ENCODE peak calls at places on chromosome 13, in seven cellular contexts. H is AG04450, C is Peyer's patch, I is uterus, W is AG09309, Z is endothelial cell, Y is WTC11. O is an unnamed sample.

GRCh38 chr13:110517505-110518149 is 43.9 kb downstream of the RAB20 start:
- DNase-seq in Y (no peak), I (no peak), W (no peak), C (no peak), H (no peak), Z (no peak), O (no peak)

GRCh38 chr13:77299587-77299986 is 27.3 kb downstream of the MYCBP2 start:
- DNase-seq in Z (no peak), W (no peak), H (no peak), C (no peak), I (no peak), Y (no peak), O (no peak)

GRCh38 chr13:113654591-113655357 is 3.2 kb downstream of the ATP4B start:
- DNase-seq in H (no peak), Z (no peak), C (no peak), I (peak; percentile 7), Y (peak; percentile 6), W (no peak), O (peak; percentile 48)

GRCh38 chr13:25207291-25207690 is 35.2 kb upstream of the AMER2 start:
- DNase-seq in C (no peak), W (no peak), Y (no peak), H (no peak), Z (no peak), I (no peak), O (no peak)

GRCh38 chr13:77136902-77137420 is 110.0 kb upstream of the FBXL3 start:
- DNase-seq in Z (no peak), I (no peak), H (peak; percentile 82), C (no peak), W (no peak), Y (no peak), O (no peak)

GRCh38 chr13:29165840-29166239 is 345.7 kb downstream of the MTUS2 start:
- DNase-seq in C (no peak), W (no peak), Y (no peak), H (no peak), I (no peak), Z (no peak), O (no peak)

GRCh38 chr13:27388236-27388635 is 36.2 kb upstream of the GTF3A start:
- DNase-seq in H (no peak), W (no peak), Z (no peak), Y (no peak), I (no peak), C (no peak), O (no peak)

GRCh38 chr13:31468114-31468902 is 268.5 kb downstream of the B3GLCT start:
- DNase-seq in Z (no peak), Y (no peak), W (no peak), I (no peak), C (no peak), H (no peak), O (no peak)

GRCh38 chr13:48501705-48502104 is 31.2 kb downstream of the RCBTB2 start:
- DNase-seq in W (no peak), C (no peak), I (no peak), Y (no peak), H (no peak), Z (no peak), O (no peak)

GRCh38 chr13:109333893-109334651 is 452.3 kb downstream of the IRS2 start:
- DNase-seq in C (no peak), Z (no peak), W (no peak), H (no peak), Y (no peak), I (no peak), O (no peak)

GRCh38 chr13:85347251-85347650 is 452.0 kb downstream of the SLITRK6 start:
- DNase-seq in H (peak; percentile 2), Y (no peak), Z (no peak), I (no peak), W (no peak), C (no peak), O (no peak)

GRCh38 chr13:39317284-39317683 is 279.0 kb downstream of the NHLRC3 start:
- DNase-seq in H (peak; percentile 7), W (no peak), Z (no peak), I (peak; percentile 57), Y (no peak), C (no peak), O (peak; percentile 72)

GRCh38 chr13:33543631-33544030 is 258.1 kb upstream of the STARD13 start:
- DNase-seq in I (no peak), W (no peak), Y (no peak), Z (no peak), H (no peak), C (no peak), O (no peak)

GRCh38 chr13:109945206-109945960 is 159.0 kb upstream of the IRS2 start:
- DNase-seq in W (peak; percentile 59), Z (no peak), H (peak; percentile 7), Y (no peak), C (no peak), I (no peak), O (no peak)

GRCh38 chr13:34340534-34340933 is 522.6 kb downstream of the RFC3 start:
- DNase-seq in W (no peak), I (no peak), Y (no peak), C (no peak), H (no peak), Z (no peak), O (no peak)

GRCh38 chr13:109198585-109198984 is 569.2 kb downstream of the MYO16 start:
- DNase-seq in Y (no peak), W (no peak), C (no peak), I (no peak), H (no peak), Z (no peak), O (no peak)

GRCh38 chr13:43171489-43171888 is 148.1 kb downstream of the DNAJC15 start:
- DNase-seq in W (no peak), I (no peak), C (no peak), Y (no peak), Z (no peak), H (no peak), O (no peak)

GRCh38 chr13:113860579-113861432 is 3.1 kb downstream of the GAS6 start:
- DNase-seq in C (no peak), I (peak; percentile 60), Y (peak; percentile 80), Z (no peak), W (no peak), H (no peak), O (no peak)

GRCh38 chr13:101930331-101930730 is 471.5 kb downstream of the FGF14 start:
- DNase-seq in I (no peak), H (no peak), W (no peak), C (no peak), Y (no peak), Z (no peak), O (no peak)

GRCh38 chr13:23161176-23161825 is 19.5 kb upstream of the SGCG start:
- DNase-seq in W (no peak), H (no peak), Z (no peak), C (no peak), Y (no peak), I (no peak), O (no peak)

DNA sequence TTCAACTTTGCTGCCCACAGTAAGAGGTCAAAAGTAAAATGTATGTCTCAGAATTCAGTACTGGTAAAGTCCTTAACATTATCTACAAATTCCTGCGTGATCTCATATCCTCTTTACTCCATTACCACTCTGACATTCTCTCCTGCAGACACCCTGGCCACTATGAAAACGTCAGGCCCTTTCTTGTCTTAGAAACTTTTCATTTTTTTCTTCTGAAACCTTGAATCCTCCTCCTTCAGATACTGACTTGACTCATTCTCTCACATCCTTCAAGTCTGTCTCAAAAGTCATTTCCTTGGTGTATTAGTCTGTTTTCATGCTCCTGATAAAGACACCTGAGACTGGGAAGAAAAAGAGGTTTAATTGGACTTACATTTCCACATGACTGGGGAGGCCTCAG is 262.3 kb downstream of the POU4F1 start:
- DNase-seq in I (no peak), H (no peak), C (no peak), W (no peak), Y (no peak), Z (no peak), O (no peak)
- TF ChIP-seq CTCF in I (no peak), H (no peak), C (no peak), W (no peak), Y (no peak), Z (no peak), O (no peak)

DNA sequence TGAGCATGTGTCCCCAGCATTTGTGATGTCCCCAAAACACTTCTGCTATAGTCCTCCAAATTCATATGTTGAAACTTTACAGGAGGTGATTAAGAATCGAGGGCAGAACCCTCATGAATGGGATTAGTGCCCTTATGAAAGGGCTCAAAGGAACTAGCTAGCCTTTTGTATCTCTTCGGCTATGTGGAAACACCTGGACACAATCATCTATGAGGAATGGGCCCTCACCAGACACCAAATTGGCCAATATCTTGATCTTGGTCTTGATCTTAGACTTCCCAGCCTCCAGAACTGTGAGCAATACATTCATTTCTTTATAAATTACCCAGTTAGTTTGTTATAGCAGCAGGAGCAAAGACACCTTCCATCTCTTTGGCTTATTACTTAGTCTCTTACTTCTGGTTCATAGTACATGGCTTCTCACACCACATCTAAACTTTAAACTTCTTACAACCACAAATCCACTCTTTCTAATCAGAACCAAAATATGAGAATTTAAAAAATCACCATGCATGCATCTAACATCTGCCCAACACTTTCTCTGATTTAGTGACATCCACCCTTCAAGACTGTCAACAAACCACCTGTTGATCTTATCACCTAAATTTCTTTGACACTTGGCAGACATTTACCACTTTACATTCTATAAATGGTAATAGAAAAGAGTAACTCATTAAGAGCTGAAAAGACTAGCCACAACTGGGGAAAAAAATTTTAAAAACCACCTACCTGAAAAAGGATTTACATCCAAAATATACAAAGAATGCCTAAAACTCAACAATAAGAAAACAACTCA is 6.7 kb upstream of the SERPINE3 start:
- DNase-seq in Z (no peak), Y (no peak), I (no peak), H (no peak), C (no peak), W (no peak), O (no peak)
- TF ChIP-seq CTCF in Z (no peak), Y (no peak), I (no peak), H (no peak), C (no peak), W (no peak), O (no peak)

GRCh38 chr13:46329624-46330023 is 57.4 kb downstream of the RUBCNL start:
- DNase-seq in Y (no peak), C (no peak), W (no peak), H (no peak), I (no peak), Z (no peak), O (no peak)

GRCh38 chr13:46321494-46322225 is 65.4 kb downstream of the RUBCNL start:
- DNase-seq in Y (peak; percentile 55), H (peak; percentile 10), Z (peak; percentile 52), W (no peak), I (peak; percentile 27), C (peak; percentile 49), O (no peak)

GRCh38 chr13:46327256-46327655 is 59.8 kb downstream of the RUBCNL start:
- DNase-seq in Y (no peak), Z (no peak), C (no peak), W (no peak), I (no peak), H (no peak), O (no peak)

DNA sequence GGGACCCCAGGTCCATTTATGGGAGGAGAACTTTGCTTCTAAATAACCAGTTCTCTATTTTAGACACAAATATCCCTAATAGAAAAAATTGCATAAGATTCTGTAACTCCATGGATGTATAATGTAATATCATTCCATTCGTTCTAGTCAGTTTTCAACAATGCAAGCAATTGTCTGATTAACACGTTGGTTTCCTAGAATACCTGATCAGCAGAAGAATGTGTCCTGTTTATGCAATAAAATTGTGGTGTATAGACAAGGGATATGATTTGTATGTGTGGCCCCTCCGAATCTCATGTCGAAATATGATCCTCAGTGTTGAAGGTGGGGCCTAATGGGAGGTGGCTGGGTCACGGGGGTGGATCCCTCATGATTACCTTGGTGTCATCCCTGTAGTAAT is 62.1 kb downstream of the RUBCNL start:
- DNase-seq in Y (no peak), H (no peak), Z (no peak), I (no peak), C (no peak), W (no peak), O (no peak)
- TF ChIP-seq CTCF in Y (no peak), H (no peak), Z (no peak), I (no peak), C (no peak), W (no peak), O (no peak)

GRCh38 chr13:51935326-51936171 is 73.8 kb downstream of the CCDC70 start:
- DNase-seq in W (no peak), Z (peak; percentile 55), Y (peak; percentile 63), C (no peak), I (no peak), H (no peak), O (no peak)
- TF ChIP-seq CTCF in W (peak; percentile 18), Z (no peak), Y (no peak), C (peak; percentile 54), I (peak; percentile 15), H (peak; percentile 27), O (peak; percentile 24)